ENCODE peak calls at places on chromosomes 6 and 20, in four cellular contexts. One of them, this sample, is unnamed.

GRCh38 chr6:6851059-6851658 is 256.6 kb upstream of the RREB1 start:
- DNase-seq in K562: peak
- DNase-seq in GM12878: no peak
- DNase-seq in HepG2: peak
- DNase-seq in this sample: no peak

GRCh38 chr20:2713285-2713684 is 20.7 kb downstream of the EBF4 start:
- DNase-seq in K562: no peak
- DNase-seq in GM12878: no peak
- DNase-seq in HepG2: peak
- DNase-seq in this sample: peak

GRCh38 chr6:137311940-137312339 is 92.8 kb upstream of the IFNGR1 start:
- DNase-seq in K562: no peak
- DNase-seq in GM12878: no peak
- DNase-seq in HepG2: no peak
- DNase-seq in this sample: no peak

GRCh38 chr6:121608270-121608669 is 172.8 kb downstream of the GJA1 start:
- DNase-seq in K562: no peak
- DNase-seq in GM12878: no peak
- DNase-seq in HepG2: no peak
- DNase-seq in this sample: no peak

GRCh38 chr20:46939031-46939430 is 44.4 kb downstream of the EYA2 start:
- DNase-seq in K562: peak
- DNase-seq in GM12878: no peak
- DNase-seq in HepG2: peak
- DNase-seq in this sample: peak

GRCh38 chr6:53919881-53920360 is 125.1 kb downstream of the LRRC1 start:
- DNase-seq in K562: no peak
- DNase-seq in GM12878: no peak
- DNase-seq in HepG2: no peak
- DNase-seq in this sample: no peak

GRCh38 chr6:127561660-127562059 is 15.3 kb upstream of the C6orf58 start:
- DNase-seq in K562: no peak
- DNase-seq in GM12878: no peak
- DNase-seq in HepG2: no peak
- DNase-seq in this sample: no peak

GRCh38 chr20:62752181-62752670 is 43.6 kb downstream of the NTSR1 start:
- DNase-seq in K562: no peak
- DNase-seq in GM12878: no peak
- DNase-seq in HepG2: no peak
- DNase-seq in this sample: peak

GRCh38 chr6:54274383-54274782 is 33.9 kb upstream of the TINAG start:
- DNase-seq in K562: no peak
- DNase-seq in GM12878: no peak
- DNase-seq in HepG2: no peak
- DNase-seq in this sample: no peak

GRCh38 chr6:5025911-5026819 is 22.3 kb upstream of the RPP40 start:
- DNase-seq in K562: peak
- DNase-seq in GM12878: no peak
- DNase-seq in HepG2: peak
- DNase-seq in this sample: peak

GRCh38 chr6:46410330-46410953 is 80.8 kb downstream of the RCAN2 start:
- DNase-seq in K562: peak
- DNase-seq in GM12878: peak
- DNase-seq in HepG2: peak
- DNase-seq in this sample: peak

GRCh38 chr20:5890773-5891441 is 59.4 kb downstream of the TRMT6 start:
- DNase-seq in K562: no peak
- DNase-seq in GM12878: no peak
- DNase-seq in HepG2: no peak
- DNase-seq in this sample: no peak

GRCh38 chr6:19898141-19898740 is 61.1 kb downstream of the ID4 start:
- DNase-seq in K562: no peak
- DNase-seq in GM12878: no peak
- DNase-seq in HepG2: no peak
- DNase-seq in this sample: no peak

GRCh38 chr6:11918021-11918738 is 93.9 kb upstream of the HIVEP1 start:
- DNase-seq in K562: peak
- DNase-seq in GM12878: no peak
- DNase-seq in HepG2: no peak
- DNase-seq in this sample: no peak

GRCh38 chr6:4185419-4185818 is 50.0 kb upstream of the ECI2 start:
- DNase-seq in K562: no peak
- DNase-seq in GM12878: no peak
- DNase-seq in HepG2: no peak
- DNase-seq in this sample: no peak

GRCh38 chr20:57392512-57393271 is 1.5 kb downstream of the RBM38 start:
- DNase-seq in K562: peak
- DNase-seq in GM12878: no peak
- DNase-seq in HepG2: no peak
- DNase-seq in this sample: no peak

GRCh38 chr20:24395151-24395550 is 74.3 kb upstream of the SYNDIG1 start:
- DNase-seq in K562: no peak
- DNase-seq in GM12878: no peak
- DNase-seq in HepG2: no peak
- DNase-seq in this sample: no peak

GRCh38 chr6:48419992-48420391 is 309.0 kb upstream of the PTCHD4 start:
- DNase-seq in K562: no peak
- DNase-seq in GM12878: no peak
- DNase-seq in HepG2: no peak
- DNase-seq in this sample: no peak

GRCh38 chr20:52192296-52193007 is 873 bp upstream of the ZFP64 start:
- DNase-seq in K562: peak
- DNase-seq in GM12878: peak
- DNase-seq in HepG2: peak
- DNase-seq in this sample: no peak

GRCh38 chr20:54606384-54606783 is 131.0 kb downstream of the DOK5 start:
- DNase-seq in K562: no peak
- DNase-seq in GM12878: peak
- DNase-seq in HepG2: no peak
- DNase-seq in this sample: no peak

GRCh38 chr6:27592107-27592480 is 119.2 kb upstream of the ZNF184 start:
- DNase-seq in K562: peak
- DNase-seq in GM12878: no peak
- DNase-seq in HepG2: no peak
- DNase-seq in this sample: peak

GRCh38 chr6:114941078-114941477 is 598.3 kb upstream of the HS3ST5 start:
- DNase-seq in K562: no peak
- DNase-seq in GM12878: no peak
- DNase-seq in HepG2: no peak
- DNase-seq in this sample: no peak

GRCh38 chr20:41005361-41005729 is 23.3 kb upstream of the TOP1 start:
- DNase-seq in K562: no peak
- DNase-seq in GM12878: no peak
- DNase-seq in HepG2: no peak
- DNase-seq in this sample: no peak

GRCh38 chr20:48047453-48047852 is 262.2 kb upstream of the SULF2 start:
- DNase-seq in K562: no peak
- DNase-seq in GM12878: no peak
- DNase-seq in HepG2: no peak
- DNase-seq in this sample: no peak

GRCh38 chr6:55652429-55652828 is 73.4 kb upstream of the HMGCLL1 start:
- DNase-seq in K562: no peak
- DNase-seq in GM12878: no peak
- DNase-seq in HepG2: no peak
- DNase-seq in this sample: no peak

GRCh38 chr6:43724914-43725642 is 37.5 kb upstream of the MRPS18A start:
- DNase-seq in K562: peak
- DNase-seq in GM12878: peak
- DNase-seq in HepG2: peak
- DNase-seq in this sample: no peak

GRCh38 chr6:158758941-158759479 is 60.2 kb downstream of the EZR start:
- DNase-seq in K562: no peak
- DNase-seq in GM12878: no peak
- DNase-seq in HepG2: no peak
- DNase-seq in this sample: no peak

GRCh38 chr6:160667854-160668481 is 3.9 kb upstream of the LPA start:
- DNase-seq in K562: peak
- DNase-seq in GM12878: peak
- DNase-seq in HepG2: peak
- DNase-seq in this sample: peak

GRCh38 chr6:147808631-147809030 is 300.1 kb downstream of the SAMD5 start:
- DNase-seq in K562: no peak
- DNase-seq in GM12878: no peak
- DNase-seq in HepG2: no peak
- DNase-seq in this sample: no peak

GRCh38 chr6:56759521-56759920 is 116.8 kb upstream of the DST start:
- DNase-seq in K562: no peak
- DNase-seq in GM12878: no peak
- DNase-seq in HepG2: no peak
- DNase-seq in this sample: peak

GRCh38 chr20:62198931-62199330 is 16.1 kb downstream of the MTG2 start:
- DNase-seq in K562: no peak
- DNase-seq in GM12878: no peak
- DNase-seq in HepG2: no peak
- DNase-seq in this sample: no peak

GRCh38 chr20:46354920-46355654 is 46.8 kb upstream of the CDH22 start:
- DNase-seq in K562: no peak
- DNase-seq in GM12878: no peak
- DNase-seq in HepG2: no peak
- DNase-seq in this sample: no peak

GRCh38 chr6:149449831-149450678 is 34.8 kb downstream of the ZC3H12D start:
- DNase-seq in K562: no peak
- DNase-seq in GM12878: no peak
- DNase-seq in HepG2: no peak
- DNase-seq in this sample: no peak

GRCh38 chr6:149445095-149445466 is 39.7 kb downstream of the ZC3H12D start:
- DNase-seq in K562: no peak
- DNase-seq in GM12878: no peak
- DNase-seq in HepG2: no peak
- DNase-seq in this sample: no peak

GRCh38 chr6:149449054-149449453 is 35.8 kb downstream of the ZC3H12D start:
- DNase-seq in K562: no peak
- DNase-seq in GM12878: no peak
- DNase-seq in HepG2: no peak
- DNase-seq in this sample: no peak

GRCh38 chr6:149445573-149445972 is 39.2 kb downstream of the ZC3H12D start:
- DNase-seq in K562: peak
- DNase-seq in GM12878: no peak
- DNase-seq in HepG2: no peak
- DNase-seq in this sample: no peak

GRCh38 chr6:149446791-149447376 is 37.9 kb downstream of the ZC3H12D start:
- DNase-seq in K562: no peak
- DNase-seq in GM12878: no peak
- DNase-seq in HepG2: no peak
- DNase-seq in this sample: peak
- TF ChIP-seq POLR2AphosphoS5 in K562: no peak
- TF ChIP-seq POLR2AphosphoS5 in GM12878: no peak
- TF ChIP-seq POLR2AphosphoS5 in HepG2: no peak
- TF ChIP-seq POLR2AphosphoS5 in this sample: no peak

DNA sequence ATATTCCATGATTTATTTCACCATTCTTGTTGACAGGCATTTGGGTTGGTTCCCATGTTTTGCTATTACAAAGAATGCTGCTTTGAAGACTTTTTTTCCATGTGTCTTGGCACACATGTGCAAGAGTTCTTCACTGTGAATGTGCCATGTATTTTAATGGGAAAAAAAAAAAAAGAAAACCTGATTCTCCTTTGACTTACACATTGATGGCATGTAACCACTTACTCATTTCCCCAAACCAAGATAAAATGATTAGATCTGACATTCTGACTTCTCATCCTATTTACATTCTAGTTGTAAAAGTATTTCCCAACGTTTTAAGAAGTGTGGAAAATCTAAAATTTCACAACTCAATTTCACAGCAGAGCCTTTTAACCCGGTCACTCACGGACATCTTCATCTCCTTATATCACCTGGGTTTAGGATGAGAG is 4.4 kb downstream of the CAP2 start:
- DNase-seq in K562: no peak
- DNase-seq in GM12878: no peak
- DNase-seq in HepG2: no peak
- DNase-seq in this sample: no peak
- TF ChIP-seq JUNB in K562: no peak
- TF ChIP-seq JUNB in GM12878: no peak
- TF ChIP-seq JUNB in HepG2: no peak
- TF ChIP-seq JUNB in this sample: no peak

DNA sequence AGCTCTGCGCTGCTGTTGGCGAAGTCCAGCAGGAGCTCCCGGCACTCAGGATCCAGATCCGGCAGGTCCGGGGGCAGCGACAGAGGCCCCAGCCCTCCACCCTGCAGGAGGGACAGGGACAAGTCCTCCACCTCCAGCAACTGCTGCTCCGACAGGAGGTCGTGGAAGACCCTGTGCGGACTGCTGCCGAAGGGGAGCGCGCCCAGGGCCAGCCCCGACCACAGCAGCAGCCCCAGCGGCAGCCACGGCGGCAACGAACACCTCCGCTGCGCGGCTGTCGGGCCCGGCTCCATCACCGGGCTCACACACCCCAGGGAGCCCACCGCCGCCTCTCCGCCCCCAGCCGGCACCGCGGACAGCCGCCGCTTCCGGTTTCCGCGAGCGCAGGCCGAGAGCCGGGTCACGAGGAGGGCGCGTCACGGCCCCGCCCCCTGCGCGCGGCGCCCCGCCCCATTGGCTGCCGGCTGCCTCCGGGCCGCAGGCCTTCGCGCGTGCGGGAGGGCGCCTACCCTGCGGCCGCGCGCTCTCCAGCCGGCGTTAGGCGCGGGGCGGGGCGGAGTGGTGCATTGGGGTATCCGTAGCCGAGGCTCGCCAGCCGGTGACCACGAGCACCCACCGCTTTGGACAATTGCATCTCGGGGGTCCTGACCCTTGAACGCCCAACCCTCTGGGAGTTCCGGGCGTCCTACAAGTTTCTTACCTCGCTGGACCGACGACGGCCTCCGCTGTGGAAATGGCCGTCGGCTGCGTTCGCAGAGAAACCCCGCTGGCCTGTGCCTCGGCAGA is at the start of gene OSTM1:
- DNase-seq in K562: peak
- DNase-seq in GM12878: peak
- DNase-seq in HepG2: peak
- DNase-seq in this sample: peak
- TF ChIP-seq POLR2AphosphoS5 in K562: peak
- TF ChIP-seq POLR2AphosphoS5 in GM12878: no peak
- TF ChIP-seq POLR2AphosphoS5 in HepG2: peak
- TF ChIP-seq POLR2AphosphoS5 in this sample: peak

DNA sequence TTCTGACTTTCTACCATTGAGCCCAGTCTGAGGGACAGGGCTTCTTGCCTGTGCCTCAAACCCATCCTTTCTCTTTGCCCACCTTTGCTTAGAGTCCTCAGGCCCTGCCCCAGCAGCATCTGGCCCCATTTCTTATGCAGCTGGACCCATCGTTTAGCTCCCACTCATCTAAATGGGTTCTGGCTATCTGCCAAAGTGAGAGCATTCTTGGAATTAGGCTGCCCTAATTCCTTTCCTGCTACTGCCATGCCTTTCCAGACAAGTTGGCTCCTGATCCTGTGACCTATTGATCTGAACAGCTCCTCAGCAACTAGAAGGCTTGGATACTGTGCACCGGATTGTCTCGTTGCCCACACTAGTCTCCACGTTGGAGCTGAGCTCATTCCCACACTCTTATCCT is 23.0 kb downstream of the DZANK1 start:
- DNase-seq in K562: no peak
- DNase-seq in GM12878: no peak
- DNase-seq in HepG2: no peak
- DNase-seq in this sample: no peak
- TF ChIP-seq JUNB in K562: no peak
- TF ChIP-seq JUNB in GM12878: no peak
- TF ChIP-seq JUNB in HepG2: no peak
- TF ChIP-seq JUNB in this sample: no peak

This sample was measured in GM23338.